ENCODE peak calls at places on chromosomes 5 and 9, in eight cellular contexts. M is fibroblast of lung, B is colonic mucosa, C is iPS DF 6.9, P is IMR-90, D is transverse colon, W is left ventricle myocardium inferior, H is GM23248. G is an unnamed sample. For H3K27me3, the result is how much of the 10 kb centered on the place peaks cover.

GRCh38 chr5:86986837-86987236 is 280.8 kb upstream of the RASA1 start:
- DNase-seq in M (no peak), B (no peak), C (no peak), P (no peak), D (no peak), W (no peak), H (peak), G (no peak)

GRCh38 chr5:150590979-150591411 is 49.5 kb upstream of the SYNPO start:
- DNase-seq in M (peak), B (no peak), C (no peak), P (no peak), D (no peak), W (peak), H (no peak), G (no peak)

GRCh38 chr9:122477346-122477745 is 380 bp downstream of the OR1J1 start:
- DNase-seq in M (no peak), B (no peak), C (no peak), P (no peak), D (no peak), W (no peak), H (no peak), G (no peak)

GRCh38 chr9:22416692-22417060 is 29.9 kb upstream of the DMRTA1 start:
- DNase-seq in M (peak), B (no peak), C (no peak), P (no peak), D (no peak), W (no peak), H (peak), G (peak)

GRCh38 chr9:15135167-15135792 is 171.7 kb downstream of the TTC39B start:
- DNase-seq in M (peak), B (peak), C (peak), P (peak), D (peak), W (no peak), H (peak), G (peak)

GRCh38 chr5:139759219-139759721 is 36.3 kb upstream of the PSD2 start:
- DNase-seq in M (peak), B (no peak), C (no peak), P (no peak), D (no peak), W (no peak), H (no peak), G (no peak)

GRCh38 chr5:67178085-67178484 is 18.5 kb downstream of the CD180 start:
- DNase-seq in M (peak), B (no peak), C (no peak), P (peak), D (no peak), W (no peak), H (peak), G (no peak)

GRCh38 chr5:120552638-120553037 is 88.5 kb downstream of the PRR16 start:
- DNase-seq in M (peak), B (no peak), C (no peak), P (peak), D (no peak), W (no peak), H (peak), G (peak)

GRCh38 chr5:125410501-125411162 is 664.2 kb upstream of the ZNF608 start:
- DNase-seq in M (peak), B (no peak), C (no peak), P (peak), D (no peak), W (no peak), H (peak), G (peak)

GRCh38 chr9:4780651-4781050 is 12.1 kb upstream of the RCL1 start:
- DNase-seq in M (no peak), B (no peak), C (no peak), P (no peak), D (no peak), W (no peak), H (no peak), G (no peak)

GRCh38 chr9:101121836-101122399 is 93.4 kb downstream of the PLPPR1 start:
- DNase-seq in M (no peak), B (no peak), C (no peak), P (no peak), D (no peak), W (no peak), H (no peak), G (no peak)

GRCh38 chr9:130693426-130694191 is at the start of gene EXOSC2:
- DNase-seq in M (peak), B (peak), C (peak), P (peak), D (peak), W (peak), H (peak), G (peak)

GRCh38 chr5:35029333-35029732 is 18.4 kb downstream of the AGXT2 start:
- DNase-seq in M (peak), B (no peak), C (no peak), P (peak), D (no peak), W (no peak), H (peak), G (peak)

GRCh38 chr5:78615697-78616096 is 32.9 kb downstream of the LHFPL2 start:
- DNase-seq in M (peak), B (no peak), C (no peak), P (peak), D (no peak), W (no peak), H (peak), G (peak)

GRCh38 chr9:76218151-76218867 is 175.9 kb downstream of the RFK start:
- DNase-seq in M (peak), B (no peak), C (no peak), P (no peak), D (no peak), W (no peak), H (no peak), G (no peak)

GRCh38 chr5:73318308-73318719 is 130.3 kb downstream of the FOXD1 start:
- DNase-seq in M (peak), B (no peak), C (no peak), P (peak), D (no peak), W (no peak), H (peak), G (peak)

GRCh38 chr9:84323777-84324317 is 16.7 kb downstream of the SLC28A3 start:
- DNase-seq in M (no peak), B (no peak), C (no peak), P (no peak), D (no peak), W (no peak), H (no peak), G (no peak)

GRCh38 chr5:54719384-54720306 is 202.1 kb downstream of the SNX18 start:
- DNase-seq in M (peak), B (no peak), C (no peak), P (peak), D (no peak), W (peak), H (peak), G (peak)

GRCh38 chr9:114372971-114373591 is 14.7 kb downstream of the AKNA start:
- DNase-seq in M (no peak), B (peak), C (no peak), P (no peak), D (peak), W (peak), H (no peak), G (no peak)

GRCh38 chr9:14962193-14962899 is 52.1 kb upstream of the FREM1 start:
- DNase-seq in M (no peak), B (no peak), C (no peak), P (no peak), D (no peak), W (no peak), H (peak), G (peak)

GRCh38 chr5:150765019-150765788 is 6.4 kb upstream of the DCTN4 start:
- DNase-seq in M (no peak), B (no peak), C (no peak), P (no peak), D (no peak), W (no peak), H (no peak), G (no peak)

GRCh38 chr5:139410121-139410885 is 6.4 kb upstream of the SPATA24 start:
- DNase-seq in M (no peak), B (no peak), C (no peak), P (peak), D (no peak), W (no peak), H (peak), G (no peak)

GRCh38 chr9:114386886-114387677 is 700 bp downstream of the AKNA start:
- DNase-seq in M (peak), B (peak), C (no peak), P (peak), D (peak), W (no peak), H (peak), G (no peak)

GRCh38 chr9:108511200-108511756 is 344.5 kb downstream of the ACTL7B start:
- DNase-seq in M (peak), B (no peak), C (no peak), P (peak), D (no peak), W (no peak), H (peak), G (no peak)

GRCh38 chr5:97089149-97089801 is 53.1 kb downstream of the LIX1 start:
- DNase-seq in M (peak), B (no peak), C (no peak), P (no peak), D (no peak), W (no peak), H (no peak), G (no peak)

GRCh38 chr9:72903103-72903502 is 49.8 kb downstream of the ALDH1A1 start:
- DNase-seq in M (no peak), B (no peak), C (no peak), P (no peak), D (no peak), W (no peak), H (no peak), G (no peak)

GRCh38 chr5:4130819-4131218 is 535.2 kb downstream of the IRX1 start:
- DNase-seq in M (peak), B (no peak), C (no peak), P (no peak), D (no peak), W (no peak), H (no peak), G (no peak)

GRCh38 chr5:989961-990530 is 18.6 kb upstream of the NKD2 start:
- DNase-seq in M (no peak), B (peak), C (no peak), P (no peak), D (peak), W (peak), H (no peak), G (no peak)

GRCh38 chr5:141412853-141413539 is at the start of gene PCDHGA10:
- DNase-seq in M (peak), B (peak), C (no peak), P (peak), D (peak), W (no peak), H (peak), G (peak)

GRCh38 chr9:136709454-136710109 is 2.8 kb upstream of the DIPK1B start:
- DNase-seq in M (no peak), B (no peak), C (no peak), P (no peak), D (no peak), W (no peak), H (peak), G (no peak)

GRCh38 chr5:11878846-11879245 is 25.4 kb downstream of the CTNND2 start:
- DNase-seq in M (no peak), B (no peak), C (no peak), P (no peak), D (no peak), W (no peak), H (no peak), G (no peak)

GRCh38 chr9:134488251-134488900 is 153.2 kb upstream of the COL5A1 start:
- DNase-seq in M (no peak), B (no peak), C (no peak), P (no peak), D (no peak), W (peak), H (peak), G (no peak)

GRCh38 chr5:123087173-123088030 is 1.6 kb upstream of the PRDM6 start:
- DNase-seq in M (no peak), B (no peak), C (no peak), P (no peak), D (no peak), W (no peak), H (no peak), G (no peak)
- H3K27me3 ChIP-seq in M (under half), B (half or more), C (half or more), P (half or more), D (half or more), W (half or more), H (under half), G (half or more)

GRCh38 chr5:79802995-79803394 is 113.4 kb downstream of the CMYA5 start:
- DNase-seq in M (no peak), B (no peak), C (no peak), P (peak), D (no peak), W (no peak), H (no peak), G (no peak)

GRCh38 chr5:79806741-79807140 is 117.1 kb downstream of the CMYA5 start:
- DNase-seq in M (peak), B (no peak), C (no peak), P (no peak), D (no peak), W (no peak), H (peak), G (no peak)

GRCh38 chr5:79800979-79801827 is 111.6 kb downstream of the CMYA5 start:
- DNase-seq in M (no peak), B (no peak), C (no peak), P (peak), D (no peak), W (no peak), H (peak), G (no peak)

GRCh38 chr5:79798892-79799590 is 109.4 kb downstream of the CMYA5 start:
- DNase-seq in M (no peak), B (no peak), C (no peak), P (no peak), D (no peak), W (no peak), H (no peak), G (no peak)

DNA sequence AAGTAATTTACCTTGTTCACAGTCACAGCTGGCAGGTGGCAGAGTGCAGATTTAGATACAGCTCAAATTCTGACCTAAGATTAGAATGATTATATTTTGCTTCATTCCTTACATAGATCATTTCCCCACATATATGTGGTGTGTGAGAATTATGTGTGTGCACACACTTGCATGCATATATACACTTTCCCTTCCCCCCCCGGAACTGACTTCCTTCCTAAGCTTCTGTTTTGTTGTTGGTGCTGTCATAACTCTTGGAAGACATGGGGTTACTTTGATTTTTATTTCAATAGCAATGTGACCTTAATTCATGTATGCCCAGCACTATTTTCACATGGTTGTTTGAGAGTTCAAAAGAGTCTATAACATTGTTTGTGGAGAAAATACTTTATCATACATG is 112.8 kb downstream of the CMYA5 start:
- DNase-seq in M (no peak), B (no peak), C (no peak), P (no peak), D (no peak), W (no peak), H (no peak), G (no peak)
- H3K27me3 ChIP-seq in M (under half), B (under half), C (under half), P (under half), D (under half), W (under half), H (under half), G (under half)

DNA sequence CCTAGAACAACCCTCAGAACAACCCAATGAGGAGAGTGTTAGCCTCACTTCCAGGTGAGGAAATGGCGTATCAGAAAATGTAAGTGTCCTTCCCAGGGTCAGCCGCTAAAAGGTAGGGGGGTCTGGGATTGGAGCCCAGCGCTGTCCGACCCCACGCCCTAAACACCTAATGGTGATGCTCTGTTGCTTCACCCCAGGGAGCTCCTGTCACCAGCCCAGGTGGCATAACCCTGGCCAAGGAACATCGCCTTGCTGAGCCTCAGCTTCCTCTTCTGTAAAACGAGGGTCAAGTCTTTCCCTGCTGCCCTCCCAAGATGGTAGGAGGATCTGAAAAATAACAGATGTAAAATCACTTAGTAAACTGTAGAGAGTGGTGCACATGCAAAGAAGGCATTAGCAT is 132.5 kb downstream of the PAX5 start:
- DNase-seq in M (no peak), B (no peak), C (no peak), P (no peak), D (no peak), W (no peak), H (no peak), G (no peak)
- H3K27me3 ChIP-seq in M (under half), B (under half), C (under half), P (under half), D (under half), W (half or more), H (under half), G (under half)

GRCh38 chr5:10330511-10331105 is 22.9 kb upstream of the MARCHF6 start:
- DNase-seq in M (no peak), B (peak), C (no peak), P (no peak), D (no peak), W (no peak), H (peak), G (no peak)
- H3K27me3 ChIP-seq in M (under half), B (under half), C (under half), P (under half), D (under half), W (under half), H (under half), G (under half)